ENCODE peak calls at places on chromosomes 13 and 19, in six cellular contexts. U is HCEC 1CT; M is stimulated activated CD4-positive, alpha-beta T cell treated with anti-CD3 and anti-CD28 coated beads, Interleukin-2, amount 100 ng/mL, for 24 hours; D is central memory CD8-positive, alpha-beta T cell; B is CD8-positive, alpha-beta T cell; C is A549. W is an unnamed sample.

GRCh38 chr19:55146648-55147218 is 2.3 kb downstream of the TNNT1 start:
- DNase-seq in D (no peak), M (no peak), B (no peak), C (peak), U (peak), W (no peak)

GRCh38 chr19:12166596-12166995 is 3.7 kb downstream of the ZNF136 start:
- DNase-seq in B (no peak), U (no peak), M (no peak), C (no peak), D (no peak), W (no peak)

GRCh38 chr19:33344210-33344609 is 29.3 kb upstream of the CEBPG start:
- DNase-seq in C (no peak), U (no peak), B (no peak), M (no peak), D (no peak), W (peak)

GRCh38 chr19:16051254-16052025 is 24.9 kb upstream of the TPM4 start:
- DNase-seq in U (no peak), M (no peak), D (peak), B (peak), C (peak), W (no peak)

GRCh38 chr13:57629391-57629804 is 2.1 kb upstream of the PCDH17 start:
- DNase-seq in B (no peak), C (no peak), M (peak), U (no peak), D (no peak), W (peak)

GRCh38 chr13:109786457-109787134 is at the start of gene IRS2:
- DNase-seq in D (peak), M (peak), B (peak), U (peak), C (peak), W (peak)

GRCh38 chr13:20424959-20425358 is 100.7 kb downstream of the CRYL1 start:
- DNase-seq in M (no peak), C (no peak), B (no peak), U (no peak), D (no peak), W (no peak)

GRCh38 chr19:10450853-10451609 is 30.7 kb downstream of the PDE4A start:
- DNase-seq in D (no peak), U (no peak), B (no peak), M (peak), C (peak), W (no peak)

GRCh38 chr13:31790992-31791391 is 51.7 kb downstream of the RXFP2 start:
- DNase-seq in U (peak), M (no peak), D (no peak), C (no peak), B (no peak), W (no peak)

GRCh38 chr19:39423258-39424086 is 11.0 kb downstream of the PLEKHG2 start:
- DNase-seq in B (no peak), D (no peak), U (no peak), M (no peak), C (no peak), W (no peak)

GRCh38 chr13:27607125-27607524 is 13.2 kb downstream of the LNX2 start:
- DNase-seq in D (no peak), M (no peak), U (peak), C (peak), B (no peak), W (no peak)

GRCh38 chr19:15299568-15300409 is 32.5 kb downstream of the BRD4 start:
- DNase-seq in U (peak), M (no peak), C (no peak), D (no peak), B (no peak), W (no peak)

W was measured in hippocampal formation.